ENCODE peak calls at places on chromosome X, in four cellular contexts. Z, L, P and M are unnamed samples.

GRCh38 chrX:54416965-54417364 is 23.2 kb upstream of the TSR2 start:
- DNase-seq in Z (no peak), L (no peak), P (no peak), M (no peak)

GRCh38 chrX:123959281-123960063 is 2.0 kb upstream of the STAG2 start:
- DNase-seq in L (peak), P (no peak), Z (peak), M (no peak)

GRCh38 chrX:16484338-16484737 is 165.6 kb upstream of the S100G start:
- DNase-seq in P (no peak), L (no peak), Z (no peak), M (no peak)

GRCh38 chrX:39975094-39975865 is 122.5 kb downstream of the BCOR start:
- DNase-seq in Z (no peak), P (peak), L (no peak), M (no peak)

GRCh38 chrX:140723251-140723650 is 13.7 kb downstream of the LINC00632 start:
- DNase-seq in P (no peak), Z (no peak), L (no peak), M (no peak)

GRCh38 chrX:45517090-45517973 is 316.7 kb upstream of the DIPK2B start:
- DNase-seq in L (no peak), P (peak), Z (no peak), M (no peak)

GRCh38 chrX:46580613-46581012 is 7.0 kb downstream of the CHST7 start:
- DNase-seq in P (no peak), Z (no peak), L (no peak), M (no peak)

GRCh38 chrX:150569155-150569477 is 695 bp downstream of the MTM1 start:
- DNase-seq in Z (no peak), L (no peak), P (no peak), M (no peak)

GRCh38 chrX:152641256-152641875 is 3.7 kb downstream of the GABRQ start:
- DNase-seq in P (no peak), Z (peak), L (no peak), M (no peak)

GRCh38 chrX:153735274-153735673 is 10.6 kb downstream of the ABCD1 start:
- DNase-seq in P (no peak), Z (no peak), L (no peak), M (no peak)

GRCh38 chrX:29090811-29091210 is 503.6 kb downstream of the IL1RAPL1 start:
- DNase-seq in Z (no peak), P (no peak), L (no peak), M (no peak)
- TF ChIP-seq CBFB in Z (no peak), P (no peak), L (no peak), M (no peak)

DNA sequence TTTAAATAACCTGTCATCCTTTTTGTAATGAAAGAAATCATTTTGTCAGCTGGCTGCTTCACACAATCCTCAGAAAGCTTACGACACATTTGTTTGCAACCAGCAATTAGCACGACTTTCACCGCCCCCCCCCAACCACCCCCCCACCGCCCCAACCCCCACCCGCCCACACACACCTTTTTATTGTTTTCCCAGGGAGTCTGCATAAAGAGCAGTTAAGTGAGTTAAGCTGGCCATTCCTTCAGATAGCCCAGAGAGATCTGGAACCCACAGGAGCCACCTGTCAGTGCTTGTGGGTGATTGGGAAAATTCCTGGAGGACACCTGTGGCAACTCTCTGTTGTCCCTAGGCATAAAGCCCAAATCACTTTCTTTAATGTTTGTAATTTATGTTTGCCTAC is 175.7 kb upstream of the FMR1 start:
- DNase-seq in P (no peak), Z (no peak), L (no peak), M (no peak)
- TF ChIP-seq CBFB in P (no peak), Z (no peak), L (no peak), M (no peak)

GRCh38 chrX:133892337-133892736 is 93.1 kb downstream of the GPC3 start:
- DNase-seq in P (peak), L (no peak), Z (no peak), M (no peak)
- TF ChIP-seq CBFB in P (no peak), L (no peak), Z (no peak), M (no peak)

GRCh38 chrX:74521961-74522833 is 92.2 kb downstream of the RLIM start:
- DNase-seq in P (no peak), Z (no peak), L (no peak), M (no peak)
- TF ChIP-seq CBFB in P (no peak), Z (no peak), L (no peak), M (no peak)

GRCh38 chrX:22366866-22367265 is 94.2 kb downstream of the CBLL2 start:
- DNase-seq in L (no peak), P (no peak), Z (no peak), M (no peak)
- TF ChIP-seq CBFB in L (no peak), P (no peak), Z (no peak), M (no peak)

DNA sequence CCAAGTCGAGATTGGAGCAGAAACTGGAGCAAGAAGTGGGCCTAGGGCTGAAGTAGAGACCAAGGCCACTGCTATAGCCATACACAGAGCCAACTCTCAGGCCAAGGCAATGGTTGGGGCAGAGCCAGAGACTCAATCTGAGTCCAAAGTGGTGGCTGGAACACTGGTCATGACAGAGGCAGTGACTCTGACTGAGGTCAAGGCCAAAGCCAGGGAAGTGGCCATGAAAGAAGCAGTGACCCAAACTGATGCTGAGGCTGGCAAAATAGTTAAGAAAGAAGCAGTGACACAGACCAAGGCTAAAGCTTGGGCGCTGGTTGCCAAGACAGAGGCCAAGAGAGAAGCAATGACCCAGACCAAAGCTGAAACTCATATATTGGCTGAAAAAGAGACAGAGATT is 3.5 kb downstream of the ARMCX4 start:
- DNase-seq in Z (no peak), L (no peak), P (no peak), M (no peak)
- TF ChIP-seq CBFB in Z (no peak), L (no peak), P (no peak), M (no peak)